ENCODE peak calls at places on chromosome 16, in nine cellular contexts. T is heart right ventricle; A is OCI-LY7; Q is ascending aorta; M is psoas muscle; F is CD8-positive, alpha-beta memory T cell; D is Caco-2; X is HAP-1; L is fibroblast of lung. J is an unnamed sample.

GRCh38 chr16:67357561-67357960 is 30.9 kb downstream of the LRRC36 start:
- DNase-seq in T (no peak), A (no peak), X (no peak), L (no peak), Q (no peak), F (no peak), M (no peak), D (no peak), J (no peak)

GRCh38 chr16:27287887-27288286 is 19.3 kb upstream of the NSMCE1 start:
- DNase-seq in L (no peak), A (no peak), M (no peak), D (no peak), F (no peak), Q (no peak), T (no peak), X (no peak), J (no peak)

GRCh38 chr16:17343028-17343427 is 127.7 kb downstream of the XYLT1 start:
- DNase-seq in X (no peak), A (no peak), T (no peak), L (no peak), Q (no peak), D (no peak), F (peak; percentile 62), M (no peak), J (peak; percentile 9)

GRCh38 chr16:86772671-86773338 is 194.5 kb downstream of the FOXL1 start:
- DNase-seq in Q (no peak), D (no peak), L (no peak), T (no peak), A (no peak), F (no peak), M (peak; percentile 24), X (no peak), J (no peak)

GRCh38 chr16:68249361-68249760 is 4.2 kb downstream of the PLA2G15 start:
- DNase-seq in A (no peak), M (peak; percentile 41), T (no peak), Q (no peak), D (no peak), X (no peak), F (no peak), L (no peak), J (no peak)

GRCh38 chr16:11636172-11636721 is 32.0 kb upstream of the SNN start:
- DNase-seq in X (no peak), L (no peak), T (no peak), F (peak; percentile 51), D (peak; percentile 93), M (no peak), Q (no peak), A (no peak), J (no peak)

GRCh38 chr16:2584742-2585650 is 47.2 kb downstream of the PDPK1 start:
- DNase-seq in Q (no peak), M (peak; percentile 91), T (peak; percentile 61), A (no peak), D (no peak), X (no peak), L (peak; percentile 43), F (no peak), J (no peak)

GRCh38 chr16:83652898-83653297 is 154.9 kb upstream of the HSBP1 start:
- DNase-seq in A (no peak), L (peak; percentile 6), X (no peak), M (no peak), T (no peak), Q (no peak), F (no peak), D (no peak), J (no peak)

GRCh38 chr16:65546353-65546791 is 424.5 kb upstream of the CDH11 start:
- DNase-seq in D (no peak), Q (no peak), F (no peak), M (no peak), X (no peak), A (no peak), T (no peak), L (peak; percentile 45), J (no peak)

GRCh38 chr16:31412750-31413149 is 15.4 kb downstream of the COX6A2 start:
- DNase-seq in Q (no peak), L (no peak), F (no peak), A (no peak), M (peak; percentile 33), X (no peak), T (no peak), D (no peak), J (no peak)

GRCh38 chr16:11781773-11782172 is 15.3 kb downstream of the ZC3H7A start:
- DNase-seq in X (no peak), M (no peak), A (peak; percentile 76), D (no peak), Q (no peak), L (peak; percentile 36), T (no peak), F (no peak), J (no peak)

GRCh38 chr16:53213542-53213941 is 158.8 kb downstream of the CHD9 start:
- DNase-seq in X (no peak), D (no peak), Q (no peak), L (no peak), M (no peak), A (no peak), F (no peak), T (no peak), J (no peak)
- H3K9me3 ChIP-seq in X (no peaks in the 10 kb centered on the region), D (no peaks in the 10 kb centered on the region), Q (no peaks in the 10 kb centered on the region), L (no peaks in the 10 kb centered on the region), M (no peaks in the 10 kb centered on the region), A (peaks cover 6% of the 10 kb centered on the region), F (no peaks in the 10 kb centered on the region), T (no peaks in the 10 kb centered on the region), J (no peaks in the 10 kb centered on the region)

GRCh38 chr16:30076276-30076791 is 540 bp downstream of the PPP4C start:
- DNase-seq in A (no peak), L (no peak), F (no peak), X (no peak), Q (no peak), T (no peak), M (peak; percentile 69), D (no peak), J (no peak)

GRCh38 chr16:30079480-30079879 is 3.7 kb downstream of the PPP4C start:
- DNase-seq in D (no peak), F (no peak), Q (no peak), X (no peak), M (no peak), A (no peak), T (no peak), L (no peak), J (no peak)

GRCh38 chr16:30075503-30076275 is at the start of gene PPP4C:
- DNase-seq in L (peak; percentile 89), X (peak; percentile 93), Q (peak; percentile 46), M (peak; percentile 95), F (peak; percentile 90), D (peak; percentile 85), T (peak; percentile 93), A (peak; percentile 90), J (peak; percentile 88)

GRCh38 chr16:30078744-30079143 is 3.0 kb downstream of the PPP4C start:
- DNase-seq in D (no peak), A (no peak), Q (no peak), M (peak; percentile 45), F (no peak), X (no peak), L (no peak), T (no peak), J (no peak)

GRCh38 chr16:30077656-30078055 is 1.9 kb downstream of the PPP4C start:
- DNase-seq in M (peak; percentile 19), D (no peak), T (no peak), Q (no peak), L (no peak), X (no peak), A (no peak), F (no peak), J (no peak)
- H3K36me3 ChIP-seq in M (peaks cover 65% of the 10 kb centered on the region), D (peaks cover 10% of the 10 kb centered on the region), T (peaks cover 66% of the 10 kb centered on the region), Q (peaks cover 52% of the 10 kb centered on the region), L (peaks cover 31% of the 10 kb centered on the region), X (peaks cover 53% of the 10 kb centered on the region), A (peaks cover 75% of the 10 kb centered on the region), F (peaks cover 27% of the 10 kb centered on the region), J (peaks cover 44% of the 10 kb centered on the region)

DNA sequence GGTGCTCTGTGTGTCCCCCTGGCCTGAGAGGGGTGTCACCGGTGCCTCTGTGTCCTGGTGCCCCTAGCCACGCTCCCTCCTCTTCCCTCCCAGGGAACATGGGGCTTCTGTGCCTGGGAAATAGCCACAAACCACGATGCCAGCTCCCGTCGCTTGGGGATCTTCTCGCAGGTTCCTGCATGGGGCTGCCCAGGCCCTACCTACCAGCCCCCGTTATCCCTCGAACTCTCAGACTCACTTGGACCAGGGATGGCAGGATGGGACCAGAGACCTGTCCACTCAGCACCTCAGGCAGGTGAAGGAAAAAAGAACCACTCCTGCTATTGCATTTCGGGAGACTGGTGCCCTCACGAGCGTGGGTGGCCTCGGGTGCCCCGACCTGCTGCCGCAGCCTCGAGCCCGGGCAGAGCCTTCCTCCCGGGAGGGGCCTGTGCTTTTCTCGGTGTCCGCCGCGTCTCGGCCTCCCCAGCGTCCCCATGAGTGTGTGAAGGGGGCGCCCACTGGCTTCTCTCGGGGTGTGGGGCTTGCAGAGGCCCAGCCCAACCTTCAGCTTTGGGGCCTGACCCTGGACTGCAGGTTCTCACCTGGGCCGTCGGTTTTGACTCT is 41.0 kb upstream of the GNG13 start:
- DNase-seq in Q (no peak), A (no peak), M (peak; percentile 33), X (no peak), L (no peak), F (no peak), T (no peak), D (no peak), J (no peak)
- H3K9me3 ChIP-seq in Q (peaks cover 15% of the 10 kb centered on the region), A (peaks cover under 1% of the 10 kb centered on the region), M (peaks cover 6% of the 10 kb centered on the region), X (peaks cover 2% of the 10 kb centered on the region), L (no peaks in the 10 kb centered on the region), F (no peaks in the 10 kb centered on the region), T (no peaks in the 10 kb centered on the region), D (no peaks in the 10 kb centered on the region), J (no peaks in the 10 kb centered on the region)

GRCh38 chr16:35575432-35575821 is 2116.0 kb downstream of the TP53TG3F start:
- DNase-seq in T (no peak), D (no peak), L (no peak), Q (no peak), M (no peak), X (no peak), F (no peak), A (no peak), J (no peak)

GRCh38 chr16:35572186-35572585 is 2112.8 kb downstream of the TP53TG3F start:
- DNase-seq in T (no peak), X (no peak), D (no peak), M (no peak), F (no peak), A (no peak), Q (no peak), L (no peak), J (no peak)

GRCh38 chr16:35573407-35573806 is 2114.0 kb downstream of the TP53TG3F start:
- DNase-seq in A (no peak), D (no peak), L (no peak), F (no peak), M (no peak), Q (no peak), T (no peak), X (no peak), J (no peak)

GRCh38 chr16:35574454-35575431 is 2115.3 kb downstream of the TP53TG3F start:
- DNase-seq in A (no peak), D (no peak), L (no peak), F (no peak), M (no peak), T (no peak), Q (no peak), X (no peak), J (no peak)

DNA sequence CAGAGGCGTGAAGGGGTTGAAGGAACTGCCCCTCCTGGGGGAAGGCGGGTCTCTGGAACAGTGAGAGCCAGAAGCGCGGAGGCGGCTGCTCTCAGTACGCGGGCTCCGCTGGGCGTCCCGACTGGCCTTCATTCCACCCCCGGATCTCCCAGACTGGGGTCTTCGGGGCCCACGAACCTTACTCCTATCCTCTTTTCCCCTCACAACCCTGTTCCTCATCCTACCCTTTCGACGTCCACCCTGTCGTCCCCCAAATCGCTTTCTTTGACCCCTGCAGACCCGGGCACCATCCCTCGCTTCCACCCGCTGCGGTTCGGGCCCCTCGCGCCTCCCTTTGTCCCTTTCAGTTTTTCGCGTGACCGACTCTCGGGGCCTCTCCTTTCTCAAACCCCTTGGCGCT is 2114.6 kb downstream of the TP53TG3F start:
- DNase-seq in A (no peak), L (no peak), X (no peak), D (no peak), Q (no peak), F (no peak), T (no peak), M (no peak), J (no peak)
- H3K36me3 ChIP-seq in A (no peaks in the 10 kb centered on the region), L (no peaks in the 10 kb centered on the region), X (no peaks in the 10 kb centered on the region), D (no peaks in the 10 kb centered on the region), Q (no peaks in the 10 kb centered on the region), F (no peaks in the 10 kb centered on the region), T (no peaks in the 10 kb centered on the region), M (no peaks in the 10 kb centered on the region), J (no peaks in the 10 kb centered on the region)

J was measured in effector memory CD4-positive, alpha-beta T cell.